ENCODE peak calls at places on chromosomes 11 and 22, in nine cellular contexts. One of them, this sample, is unnamed.

GRCh38 chr11:64123102-64123434 is 42.8 kb downstream of the MACROD1 start:
- DNase-seq in tibial nerve: no peak
- DNase-seq in CD4-positive, alpha-beta memory T cell: no peak
- DNase-seq in naive thymus-derived CD4-positive, alpha-beta T cell: no peak
- DNase-seq in neuronal stem cell: no peak
- DNase-seq in endothelial cell of umbilical vein: no peak
- DNase-seq in CD8-positive, alpha-beta memory T cell: no peak
- DNase-seq in PC-3: no peak
- DNase-seq in hepatocyte: no peak
- DNase-seq in this sample: no peak

GRCh38 chr11:119727523-119728081 is 1.4 kb downstream of the NECTIN1 start:
- DNase-seq in hepatocyte: peak; percentile 69
- DNase-seq in CD8-positive, alpha-beta memory T cell: peak; percentile 21
- DNase-seq in CD4-positive, alpha-beta memory T cell: no peak
- DNase-seq in endothelial cell of umbilical vein: no peak
- DNase-seq in tibial nerve: no peak
- DNase-seq in PC-3: peak; percentile 60
- DNase-seq in naive thymus-derived CD4-positive, alpha-beta T cell: peak; percentile 12
- DNase-seq in neuronal stem cell: peak; percentile 88
- DNase-seq in this sample: no peak

GRCh38 chr11:111734383-111735261 is 31.6 kb downstream of the PPP2R1B start:
- DNase-seq in PC-3: no peak
- DNase-seq in hepatocyte: no peak
- DNase-seq in endothelial cell of umbilical vein: peak; percentile 30
- DNase-seq in CD8-positive, alpha-beta memory T cell: no peak
- DNase-seq in neuronal stem cell: no peak
- DNase-seq in CD4-positive, alpha-beta memory T cell: no peak
- DNase-seq in tibial nerve: no peak
- DNase-seq in naive thymus-derived CD4-positive, alpha-beta T cell: no peak
- DNase-seq in this sample: no peak

GRCh38 chr22:50530857-50531545 is 1.2 kb upstream of the TYMP start:
- DNase-seq in tibial nerve: peak; percentile 65
- DNase-seq in PC-3: peak; percentile 74
- DNase-seq in CD4-positive, alpha-beta memory T cell: peak; percentile 77
- DNase-seq in naive thymus-derived CD4-positive, alpha-beta T cell: peak; percentile 46
- DNase-seq in CD8-positive, alpha-beta memory T cell: peak; percentile 45
- DNase-seq in hepatocyte: peak; percentile 91
- DNase-seq in neuronal stem cell: no peak
- DNase-seq in endothelial cell of umbilical vein: peak; percentile 27
- DNase-seq in this sample: peak; percentile 62

GRCh38 chr11:118939948-118940598 is 14.3 kb upstream of the BCL9L start:
- DNase-seq in neuronal stem cell: no peak
- DNase-seq in naive thymus-derived CD4-positive, alpha-beta T cell: peak; percentile 58
- DNase-seq in PC-3: no peak
- DNase-seq in tibial nerve: no peak
- DNase-seq in CD4-positive, alpha-beta memory T cell: peak; percentile 41
- DNase-seq in hepatocyte: peak; percentile 53
- DNase-seq in endothelial cell of umbilical vein: no peak
- DNase-seq in CD8-positive, alpha-beta memory T cell: peak; percentile 54
- DNase-seq in this sample: peak; percentile 35

GRCh38 chr11:71267807-71268421 is 15.5 kb upstream of the SHANK2 start:
- DNase-seq in tibial nerve: no peak
- DNase-seq in hepatocyte: no peak
- DNase-seq in CD8-positive, alpha-beta memory T cell: no peak
- DNase-seq in endothelial cell of umbilical vein: no peak
- DNase-seq in naive thymus-derived CD4-positive, alpha-beta T cell: no peak
- DNase-seq in CD4-positive, alpha-beta memory T cell: no peak
- DNase-seq in PC-3: no peak
- DNase-seq in neuronal stem cell: no peak
- DNase-seq in this sample: no peak

GRCh38 chr22:28229566-28230483 is 310.8 kb upstream of the PITPNB start:
- DNase-seq in neuronal stem cell: no peak
- DNase-seq in CD8-positive, alpha-beta memory T cell: no peak
- DNase-seq in CD4-positive, alpha-beta memory T cell: no peak
- DNase-seq in hepatocyte: no peak
- DNase-seq in endothelial cell of umbilical vein: no peak
- DNase-seq in PC-3: no peak
- DNase-seq in naive thymus-derived CD4-positive, alpha-beta T cell: no peak
- DNase-seq in tibial nerve: no peak
- DNase-seq in this sample: no peak

GRCh38 chr11:72683782-72684200 is 9.6 kb upstream of the PDE2A start:
- DNase-seq in neuronal stem cell: peak; percentile 66
- DNase-seq in CD8-positive, alpha-beta memory T cell: peak; percentile 55
- DNase-seq in naive thymus-derived CD4-positive, alpha-beta T cell: peak; percentile 56
- DNase-seq in PC-3: peak; percentile 74
- DNase-seq in tibial nerve: peak; percentile 73
- DNase-seq in hepatocyte: peak; percentile 70
- DNase-seq in endothelial cell of umbilical vein: peak; percentile 54
- DNase-seq in CD4-positive, alpha-beta memory T cell: peak; percentile 58
- DNase-seq in this sample: peak; percentile 40

GRCh38 chr22:27670701-27671412 is 130.7 kb downstream of the MN1 start:
- DNase-seq in endothelial cell of umbilical vein: peak; percentile 13
- DNase-seq in CD8-positive, alpha-beta memory T cell: no peak
- DNase-seq in PC-3: peak; percentile 32
- DNase-seq in neuronal stem cell: peak; percentile 90
- DNase-seq in naive thymus-derived CD4-positive, alpha-beta T cell: no peak
- DNase-seq in CD4-positive, alpha-beta memory T cell: no peak
- DNase-seq in hepatocyte: peak; percentile 92
- DNase-seq in tibial nerve: no peak
- DNase-seq in this sample: no peak

GRCh38 chr11:128506999-128507591 is 80.3 kb downstream of the ETS1 start:
- DNase-seq in CD8-positive, alpha-beta memory T cell: no peak
- DNase-seq in neuronal stem cell: no peak
- DNase-seq in endothelial cell of umbilical vein: peak; percentile 88
- DNase-seq in hepatocyte: peak; percentile 87
- DNase-seq in tibial nerve: peak; percentile 53
- DNase-seq in CD4-positive, alpha-beta memory T cell: no peak
- DNase-seq in PC-3: peak; percentile 96
- DNase-seq in naive thymus-derived CD4-positive, alpha-beta T cell: no peak
- DNase-seq in this sample: no peak

GRCh38 chr11:1597331-1597741 is 758 bp downstream of the KRTAP5-2 start:
- DNase-seq in CD4-positive, alpha-beta memory T cell: no peak
- DNase-seq in neuronal stem cell: no peak
- DNase-seq in naive thymus-derived CD4-positive, alpha-beta T cell: no peak
- DNase-seq in tibial nerve: no peak
- DNase-seq in CD8-positive, alpha-beta memory T cell: no peak
- DNase-seq in hepatocyte: no peak
- DNase-seq in PC-3: peak; percentile 6
- DNase-seq in endothelial cell of umbilical vein: no peak
- DNase-seq in this sample: no peak

GRCh38 chr11:1853376-1854131 is 670 bp downstream of the LSP1 start:
- DNase-seq in endothelial cell of umbilical vein: no peak
- DNase-seq in hepatocyte: no peak
- DNase-seq in naive thymus-derived CD4-positive, alpha-beta T cell: no peak
- DNase-seq in PC-3: no peak
- DNase-seq in tibial nerve: no peak
- DNase-seq in CD8-positive, alpha-beta memory T cell: peak; percentile 36
- DNase-seq in neuronal stem cell: no peak
- DNase-seq in CD4-positive, alpha-beta memory T cell: no peak
- DNase-seq in this sample: no peak

GRCh38 chr11:116396332-116396731 is 376.5 kb downstream of the BUD13 start:
- DNase-seq in neuronal stem cell: no peak
- DNase-seq in endothelial cell of umbilical vein: peak; percentile 70
- DNase-seq in tibial nerve: no peak
- DNase-seq in CD4-positive, alpha-beta memory T cell: no peak
- DNase-seq in PC-3: no peak
- DNase-seq in CD8-positive, alpha-beta memory T cell: no peak
- DNase-seq in hepatocyte: peak; percentile 42
- DNase-seq in naive thymus-derived CD4-positive, alpha-beta T cell: no peak
- DNase-seq in this sample: no peak

GRCh38 chr22:36753916-36754315 is 22.0 kb downstream of the IFT27 start:
- DNase-seq in CD8-positive, alpha-beta memory T cell: no peak
- DNase-seq in neuronal stem cell: no peak
- DNase-seq in CD4-positive, alpha-beta memory T cell: no peak
- DNase-seq in naive thymus-derived CD4-positive, alpha-beta T cell: no peak
- DNase-seq in hepatocyte: no peak
- DNase-seq in PC-3: no peak
- DNase-seq in tibial nerve: no peak
- DNase-seq in endothelial cell of umbilical vein: no peak
- DNase-seq in this sample: no peak

GRCh38 chr11:94791216-94791889 is 23.2 kb downstream of the AMOTL1 start:
- DNase-seq in endothelial cell of umbilical vein: no peak
- DNase-seq in hepatocyte: no peak
- DNase-seq in neuronal stem cell: no peak
- DNase-seq in naive thymus-derived CD4-positive, alpha-beta T cell: no peak
- DNase-seq in CD8-positive, alpha-beta memory T cell: no peak
- DNase-seq in PC-3: no peak
- DNase-seq in tibial nerve: no peak
- DNase-seq in CD4-positive, alpha-beta memory T cell: no peak
- DNase-seq in this sample: no peak

GRCh38 chr11:69812256-69812655 is 7.0 kb downstream of the FGF3 start:
- DNase-seq in endothelial cell of umbilical vein: no peak
- DNase-seq in tibial nerve: no peak
- DNase-seq in CD4-positive, alpha-beta memory T cell: no peak
- DNase-seq in neuronal stem cell: no peak
- DNase-seq in PC-3: no peak
- DNase-seq in naive thymus-derived CD4-positive, alpha-beta T cell: no peak
- DNase-seq in hepatocyte: no peak
- DNase-seq in CD8-positive, alpha-beta memory T cell: no peak
- DNase-seq in this sample: no peak

GRCh38 chr11:65429724-65430405 is 7.3 kb downstream of the NEAT1 start:
- DNase-seq in hepatocyte: peak; percentile 76
- DNase-seq in tibial nerve: no peak
- DNase-seq in CD4-positive, alpha-beta memory T cell: peak; percentile 48
- DNase-seq in PC-3: peak; percentile 37
- DNase-seq in CD8-positive, alpha-beta memory T cell: peak; percentile 54
- DNase-seq in neuronal stem cell: no peak
- DNase-seq in naive thymus-derived CD4-positive, alpha-beta T cell: peak; percentile 51
- DNase-seq in endothelial cell of umbilical vein: peak; percentile 79
- DNase-seq in this sample: no peak

GRCh38 chr11:11389238-11389637 is 36.2 kb upstream of the CSNK2A3 start:
- DNase-seq in PC-3: peak; percentile 38
- DNase-seq in CD8-positive, alpha-beta memory T cell: no peak
- DNase-seq in tibial nerve: no peak
- DNase-seq in endothelial cell of umbilical vein: no peak
- DNase-seq in CD4-positive, alpha-beta memory T cell: no peak
- DNase-seq in naive thymus-derived CD4-positive, alpha-beta T cell: no peak
- DNase-seq in hepatocyte: no peak
- DNase-seq in neuronal stem cell: no peak
- DNase-seq in this sample: no peak

GRCh38 chr11:104926771-104927470 is 28.7 kb upstream of the CASP12 start:
- DNase-seq in PC-3: peak; percentile 19
- DNase-seq in naive thymus-derived CD4-positive, alpha-beta T cell: no peak
- DNase-seq in neuronal stem cell: no peak
- DNase-seq in endothelial cell of umbilical vein: no peak
- DNase-seq in CD8-positive, alpha-beta memory T cell: no peak
- DNase-seq in tibial nerve: no peak
- DNase-seq in CD4-positive, alpha-beta memory T cell: no peak
- DNase-seq in hepatocyte: no peak
- DNase-seq in this sample: no peak

GRCh38 chr11:126083829-126084607 is 21.4 kb upstream of the CDON start:
- DNase-seq in tibial nerve: no peak
- DNase-seq in neuronal stem cell: peak; percentile 73
- DNase-seq in naive thymus-derived CD4-positive, alpha-beta T cell: peak; percentile 70
- DNase-seq in endothelial cell of umbilical vein: no peak
- DNase-seq in hepatocyte: no peak
- DNase-seq in PC-3: no peak
- DNase-seq in CD8-positive, alpha-beta memory T cell: peak; percentile 61
- DNase-seq in CD4-positive, alpha-beta memory T cell: peak; percentile 54
- DNase-seq in this sample: no peak

GRCh38 chr11:66677599-66678375 is at the start of gene RBM4B:
- DNase-seq in CD4-positive, alpha-beta memory T cell: peak; percentile 95
- DNase-seq in CD8-positive, alpha-beta memory T cell: peak; percentile 98
- DNase-seq in neuronal stem cell: peak; percentile 98
- DNase-seq in PC-3: peak; percentile 97
- DNase-seq in endothelial cell of umbilical vein: peak; percentile 97
- DNase-seq in hepatocyte: peak; percentile 97
- DNase-seq in tibial nerve: peak; percentile 95
- DNase-seq in naive thymus-derived CD4-positive, alpha-beta T cell: peak; percentile 93
- DNase-seq in this sample: peak; percentile 95

GRCh38 chr11:100515087-100515486 is 172.0 kb upstream of the ARHGAP42 start:
- DNase-seq in CD8-positive, alpha-beta memory T cell: no peak
- DNase-seq in naive thymus-derived CD4-positive, alpha-beta T cell: no peak
- DNase-seq in CD4-positive, alpha-beta memory T cell: no peak
- DNase-seq in PC-3: peak; percentile 84
- DNase-seq in tibial nerve: no peak
- DNase-seq in neuronal stem cell: no peak
- DNase-seq in hepatocyte: no peak
- DNase-seq in endothelial cell of umbilical vein: no peak
- DNase-seq in this sample: no peak

GRCh38 chr11:100512475-100512874 is 174.6 kb upstream of the ARHGAP42 start:
- DNase-seq in hepatocyte: no peak
- DNase-seq in naive thymus-derived CD4-positive, alpha-beta T cell: no peak
- DNase-seq in CD8-positive, alpha-beta memory T cell: no peak
- DNase-seq in endothelial cell of umbilical vein: no peak
- DNase-seq in neuronal stem cell: no peak
- DNase-seq in tibial nerve: no peak
- DNase-seq in CD4-positive, alpha-beta memory T cell: no peak
- DNase-seq in PC-3: no peak
- DNase-seq in this sample: no peak
- H3K9me3 ChIP-seq in hepatocyte: no peaks in the 10 kb centered on the region
- H3K9me3 ChIP-seq in naive thymus-derived CD4-positive, alpha-beta T cell: no peaks in the 10 kb centered on the region
- H3K9me3 ChIP-seq in CD8-positive, alpha-beta memory T cell: no peaks in the 10 kb centered on the region
- H3K9me3 ChIP-seq in endothelial cell of umbilical vein: no peaks in the 10 kb centered on the region
- H3K9me3 ChIP-seq in neuronal stem cell: no peaks in the 10 kb centered on the region
- H3K9me3 ChIP-seq in tibial nerve: no peaks in the 10 kb centered on the region
- H3K9me3 ChIP-seq in CD4-positive, alpha-beta memory T cell: no peaks in the 10 kb centered on the region
- H3K9me3 ChIP-seq in PC-3: no peaks in the 10 kb centered on the region
- H3K9me3 ChIP-seq in this sample: no peaks in the 10 kb centered on the region

DNA sequence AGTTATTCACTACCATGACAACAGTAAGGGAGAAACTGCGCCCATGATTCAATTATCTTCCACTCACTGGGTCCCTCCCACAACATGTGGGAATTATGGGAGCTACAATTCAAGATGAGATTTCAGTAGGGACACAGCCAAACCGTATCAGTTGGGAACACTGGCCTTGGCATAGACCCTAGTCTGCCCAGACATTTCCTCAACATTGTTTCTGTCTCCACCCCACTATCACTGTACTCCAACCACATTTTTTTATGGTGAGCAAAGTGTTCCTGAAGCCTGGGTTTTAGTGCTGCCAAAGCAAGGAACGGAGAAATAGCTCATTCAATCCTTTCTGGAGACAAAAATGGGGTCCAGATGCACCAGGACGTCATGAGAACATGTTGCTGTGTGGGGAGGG is 122.6 kb upstream of the CCDC179 start:
- DNase-seq in CD8-positive, alpha-beta memory T cell: no peak
- DNase-seq in PC-3: no peak
- DNase-seq in hepatocyte: no peak
- DNase-seq in endothelial cell of umbilical vein: no peak
- DNase-seq in neuronal stem cell: no peak
- DNase-seq in tibial nerve: no peak
- DNase-seq in naive thymus-derived CD4-positive, alpha-beta T cell: no peak
- DNase-seq in CD4-positive, alpha-beta memory T cell: no peak
- DNase-seq in this sample: no peak
- H3K9me3 ChIP-seq in CD8-positive, alpha-beta memory T cell: no peaks in the 10 kb centered on the region
- H3K9me3 ChIP-seq in PC-3: no peaks in the 10 kb centered on the region
- H3K9me3 ChIP-seq in hepatocyte: no peaks in the 10 kb centered on the region
- H3K9me3 ChIP-seq in endothelial cell of umbilical vein: no peaks in the 10 kb centered on the region
- H3K9me3 ChIP-seq in neuronal stem cell: no peaks in the 10 kb centered on the region
- H3K9me3 ChIP-seq in tibial nerve: peaks cover 4% of the 10 kb centered on the region
- H3K9me3 ChIP-seq in naive thymus-derived CD4-positive, alpha-beta T cell: no peaks in the 10 kb centered on the region
- H3K9me3 ChIP-seq in CD4-positive, alpha-beta memory T cell: no peaks in the 10 kb centered on the region
- H3K9me3 ChIP-seq in this sample: peaks cover 3% of the 10 kb centered on the region

GRCh38 chr22:49196046-49196511 is 631.6 kb downstream of the BRD1 start:
- DNase-seq in CD8-positive, alpha-beta memory T cell: no peak
- DNase-seq in hepatocyte: no peak
- DNase-seq in tibial nerve: no peak
- DNase-seq in PC-3: no peak
- DNase-seq in naive thymus-derived CD4-positive, alpha-beta T cell: no peak
- DNase-seq in CD4-positive, alpha-beta memory T cell: no peak
- DNase-seq in endothelial cell of umbilical vein: no peak
- DNase-seq in neuronal stem cell: no peak
- DNase-seq in this sample: no peak
- H3K9me3 ChIP-seq in CD8-positive, alpha-beta memory T cell: no peaks in the 10 kb centered on the region
- H3K9me3 ChIP-seq in hepatocyte: no peaks in the 10 kb centered on the region
- H3K9me3 ChIP-seq in tibial nerve: no peaks in the 10 kb centered on the region
- H3K9me3 ChIP-seq in PC-3: no peaks in the 10 kb centered on the region
- H3K9me3 ChIP-seq in naive thymus-derived CD4-positive, alpha-beta T cell: no peaks in the 10 kb centered on the region
- H3K9me3 ChIP-seq in CD4-positive, alpha-beta memory T cell: no peaks in the 10 kb centered on the region
- H3K9me3 ChIP-seq in endothelial cell of umbilical vein: peaks cover 11% of the 10 kb centered on the region
- H3K9me3 ChIP-seq in neuronal stem cell: no peaks in the 10 kb centered on the region
- H3K9me3 ChIP-seq in this sample: no peaks in the 10 kb centered on the region

GRCh38 chr22:16806401-16806800 is 18.8 kb downstream of the XKR3 start:
- DNase-seq in hepatocyte: no peak
- DNase-seq in neuronal stem cell: no peak
- DNase-seq in PC-3: no peak
- DNase-seq in CD4-positive, alpha-beta memory T cell: no peak
- DNase-seq in CD8-positive, alpha-beta memory T cell: no peak
- DNase-seq in naive thymus-derived CD4-positive, alpha-beta T cell: no peak
- DNase-seq in endothelial cell of umbilical vein: no peak
- DNase-seq in tibial nerve: no peak
- DNase-seq in this sample: no peak
- H3K9me3 ChIP-seq in hepatocyte: no peaks in the 10 kb centered on the region
- H3K9me3 ChIP-seq in neuronal stem cell: no peaks in the 10 kb centered on the region
- H3K9me3 ChIP-seq in PC-3: peaks cover 3% of the 10 kb centered on the region
- H3K9me3 ChIP-seq in CD4-positive, alpha-beta memory T cell: no peaks in the 10 kb centered on the region
- H3K9me3 ChIP-seq in CD8-positive, alpha-beta memory T cell: no peaks in the 10 kb centered on the region
- H3K9me3 ChIP-seq in naive thymus-derived CD4-positive, alpha-beta T cell: no peaks in the 10 kb centered on the region
- H3K9me3 ChIP-seq in endothelial cell of umbilical vein: peaks cover 4% of the 10 kb centered on the region
- H3K9me3 ChIP-seq in tibial nerve: no peaks in the 10 kb centered on the region
- H3K9me3 ChIP-seq in this sample: no peaks in the 10 kb centered on the region

This sample was measured in T-helper 17 cell.